ENCODE peak calls at places on chromosomes 13 and 19, in seven cellular contexts. K, E, A, R, G, S and B are unnamed samples.

GRCh38 chr13:109862627-109863026 is 76.2 kb upstream of the IRS2 start:
- DNase-seq in K (no peak), E (no peak), A (no peak), R (no peak), G (no peak), S (no peak), B (no peak)

GRCh38 chr19:51779703-51780102 is 15.3 kb upstream of the FPR3 start:
- DNase-seq in K (no peak), E (no peak), A (peak; percentile 7), R (no peak), G (no peak), S (no peak), B (no peak)

GRCh38 chr13:109055850-109056249 is 426.4 kb downstream of the MYO16 start:
- DNase-seq in K (no peak), E (no peak), A (no peak), R (no peak), G (no peak), S (no peak), B (no peak)

GRCh38 chr13:32141462-32141861 is 109.9 kb downstream of the FRY start:
- DNase-seq in K (no peak), E (no peak), A (no peak), R (no peak), G (no peak), S (no peak), B (no peak)

GRCh38 chr19:12800873-12801465 is 631 bp downstream of the PRDX2 start:
- DNase-seq in K (no peak), E (peak; percentile 48), A (no peak), R (no peak), G (no peak), S (no peak), B (no peak)

GRCh38 chr13:75478659-75479058 is 3.3 kb downstream of the TBC1D4 start:
- DNase-seq in K (no peak), E (no peak), A (no peak), R (no peak), G (no peak), S (no peak), B (no peak)

GRCh38 chr13:89899302-89900103 is 1448.0 kb upstream of the MIR17HG start:
- DNase-seq in K (no peak), E (no peak), A (no peak), R (no peak), G (no peak), S (no peak), B (no peak)

GRCh38 chr13:22744688-22745452 is 435.9 kb upstream of the SGCG start:
- DNase-seq in K (no peak), E (no peak), A (no peak), R (no peak), G (no peak), S (peak; percentile 21), B (no peak)

GRCh38 chr19:40397568-40397906 is 7.6 kb upstream of the HIPK4 start:
- DNase-seq in K (no peak), E (peak; percentile 31), A (no peak), R (no peak), G (no peak), S (no peak), B (no peak)

GRCh38 chr13:95382906-95383305 is 81.7 kb upstream of the ABCC4 start:
- DNase-seq in K (no peak), E (no peak), A (no peak), R (no peak), G (no peak), S (no peak), B (no peak)

GRCh38 chr19:52369463-52370340 is at the start of gene ZNF880:
- DNase-seq in K (peak; percentile 38), E (peak; percentile 96), A (peak; percentile 97), R (peak; percentile 90), G (peak; percentile 92), S (peak; percentile 6), B (peak; percentile 89)

GRCh38 chr19:19444694-19445155 is 39.2 kb downstream of the GATAD2A start:
- DNase-seq in K (no peak), E (no peak), A (no peak), R (no peak), G (peak; percentile 56), S (no peak), B (no peak)

GRCh38 chr13:74206061-74206561 is 71.9 kb upstream of the KLF12 start:
- DNase-seq in K (no peak), E (no peak), A (no peak), R (no peak), G (no peak), S (no peak), B (no peak)

GRCh38 chr19:46159418-46159817 is 11.4 kb downstream of the IGFL2 start:
- DNase-seq in K (no peak), E (no peak), A (peak; percentile 50), R (no peak), G (no peak), S (no peak), B (no peak)

GRCh38 chr19:7600721-7601120 is 5.1 kb downstream of the CAMSAP3 start:
- DNase-seq in K (no peak), E (no peak), A (no peak), R (no peak), G (no peak), S (no peak), B (no peak)

GRCh38 chr13:72221276-72221962 is 354.4 kb upstream of the DACH1 start:
- DNase-seq in K (no peak), E (no peak), A (no peak), R (peak; percentile 40), G (no peak), S (peak; percentile 3), B (no peak)

GRCh38 chr19:45442927-45443461 is 19.3 kb upstream of the ERCC1 start:
- DNase-seq in K (no peak), E (no peak), A (no peak), R (peak; percentile 52), G (peak; percentile 42), S (no peak), B (peak; percentile 66)

GRCh38 chr19:48468806-48469055 is 438 bp upstream of the CYTH2 start:
- DNase-seq in K (no peak), E (no peak), A (no peak), R (no peak), G (no peak), S (no peak), B (no peak)

GRCh38 chr19:7907122-7907521 is 3.4 kb downstream of the MAP2K7 start:
- DNase-seq in K (no peak), E (peak; percentile 24), A (no peak), R (peak; percentile 7), G (no peak), S (no peak), B (no peak)

GRCh38 chr13:97307544-97307881 is 85.4 kb downstream of the MBNL2 start:
- DNase-seq in K (no peak), E (no peak), A (no peak), R (no peak), G (no peak), S (no peak), B (no peak)

GRCh38 chr13:97306106-97306505 is 84.0 kb downstream of the MBNL2 start:
- DNase-seq in K (no peak), E (no peak), A (no peak), R (no peak), G (no peak), S (no peak), B (no peak)

GRCh38 chr13:97307882-97308624 is 85.9 kb downstream of the MBNL2 start:
- DNase-seq in K (no peak), E (no peak), A (no peak), R (no peak), G (no peak), S (peak; percentile 50), B (peak; percentile 33)

GRCh38 chr13:97307096-97307495 is 85.0 kb downstream of the MBNL2 start:
- DNase-seq in K (no peak), E (no peak), A (no peak), R (no peak), G (no peak), S (no peak), B (no peak)

GRCh38 chr13:97306646-97307045 is 84.5 kb downstream of the MBNL2 start:
- DNase-seq in K (no peak), E (no peak), A (no peak), R (no peak), G (no peak), S (no peak), B (no peak)
- H3K4me1 ChIP-seq in K (no peaks in the 10 kb centered on the region), E (peaks cover 16% of the 10 kb centered on the region), A (peaks cover 83% of the 10 kb centered on the region), R (peaks cover 14% of the 10 kb centered on the region), G (peaks cover 60% of the 10 kb centered on the region), S (peaks cover 71% of the 10 kb centered on the region), B (peaks cover 48% of the 10 kb centered on the region)

GRCh38 chr19:1383311-1384084 is at the start of gene NDUFS7:
- DNase-seq in K (peak; percentile 70), E (peak; percentile 93), A (peak; percentile 98), R (peak; percentile 91), G (peak; percentile 92), S (peak; percentile 47), B (peak; percentile 82)
- TF ChIP-seq EP300 in K (peak; percentile 9), E (no peak), A (no peak), R (peak; percentile 6), G (no peak), S (no peak), B (peak; percentile 96)

GRCh38 chr19:39359026-39359425 is 16.8 kb downstream of the SAMD4B start:
- DNase-seq in K (no peak), E (no peak), A (no peak), R (no peak), G (no peak), S (no peak), B (no peak)
- H3K27ac ChIP-seq in K (no peak overlapping the region), E (no peak overlapping the region), A (no peak overlapping the region), R (no peak overlapping the region), G (no peak overlapping the region), S (no peak overlapping the region), B (no peak overlapping the region)

GRCh38 chr13:25687622-25688225 is 315.9 kb downstream of the ATP8A2 start:
- DNase-seq in K (no peak), E (no peak), A (no peak), R (peak; percentile 17), G (no peak), S (no peak), B (no peak)
- H3K4me1 ChIP-seq in K (no peaks in the 10 kb centered on the region), E (peaks cover 2% of the 10 kb centered on the region), A (peaks cover 7% of the 10 kb centered on the region), R (no peaks in the 10 kb centered on the region), G (peaks cover 44% of the 10 kb centered on the region), S (no peaks in the 10 kb centered on the region), B (peaks cover 6% of the 10 kb centered on the region)

DNA sequence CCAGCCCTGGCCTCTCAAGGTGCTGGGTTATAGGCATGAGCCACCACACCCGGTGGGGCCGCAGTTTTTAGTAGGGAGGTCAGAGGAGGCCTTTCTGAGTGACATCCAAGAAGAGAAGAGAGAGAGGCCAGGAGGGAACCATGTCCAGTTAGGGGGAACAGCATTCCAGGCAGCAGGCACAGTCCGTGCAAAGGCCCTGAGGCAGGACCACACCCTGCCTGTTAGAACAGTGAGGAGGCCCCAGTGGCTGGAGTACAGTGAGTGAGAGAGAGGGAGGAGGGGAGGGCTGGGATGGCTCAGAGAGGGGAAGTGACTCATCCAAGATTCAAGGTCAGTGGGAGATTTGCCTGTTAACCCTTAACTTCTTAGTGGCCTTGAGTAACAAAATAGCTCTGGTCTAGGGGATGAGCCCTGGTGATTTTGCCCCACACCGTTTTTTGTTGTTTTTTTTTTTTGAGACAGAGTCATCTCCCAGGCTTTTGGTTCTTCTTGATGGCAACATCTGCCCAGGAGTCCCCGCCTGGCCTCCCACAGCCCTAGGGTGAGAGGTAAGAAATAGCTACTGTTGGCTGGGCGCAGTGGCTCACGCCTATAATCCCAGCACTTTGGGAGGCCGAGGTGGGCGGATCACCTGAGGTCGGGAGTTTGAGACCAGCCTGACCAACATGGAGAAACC is 2.7 kb upstream of the PLIN3 start:
- DNase-seq in K (no peak), E (peak; percentile 59), A (no peak), R (peak; percentile 65), G (peak; percentile 42), S (peak; percentile 69), B (no peak)
- TF ChIP-seq EP300 in K (no peak), E (no peak), A (no peak), R (no peak), G (no peak), S (no peak), B (no peak)